ENCODE peak calls at places on chromosomes 12 and 14, in five cellular contexts. One of them, this sample, is unnamed.

GRCh38 chr12:109910969-109911348 is 10.9 kb downstream of the TCHP start:
- DNase-seq in WTC11: peak
- DNase-seq in GM12878: no peak
- DNase-seq in HepG2: peak
- DNase-seq in K562: peak
- DNase-seq in this sample: peak

GRCh38 chr12:103571286-103571685 is 15.8 kb upstream of the STAB2 start:
- DNase-seq in WTC11: peak
- DNase-seq in K562: no peak
- DNase-seq in GM12878: no peak
- DNase-seq in HepG2: peak
- DNase-seq in this sample: no peak

GRCh38 chr12:10749700-10750384 is 26.7 kb upstream of the YBX3 start:
- DNase-seq in K562: peak
- DNase-seq in WTC11: peak
- DNase-seq in HepG2: peak
- DNase-seq in GM12878: peak
- DNase-seq in this sample: peak

GRCh38 chr12:29230800-29231560 is 81.9 kb downstream of the FAR2 start:
- DNase-seq in HepG2: no peak
- DNase-seq in GM12878: no peak
- DNase-seq in K562: no peak
- DNase-seq in WTC11: no peak
- DNase-seq in this sample: no peak

GRCh38 chr12:56032006-56032405 is 9.7 kb upstream of the RPS26 start:
- DNase-seq in HepG2: no peak
- DNase-seq in WTC11: no peak
- DNase-seq in K562: no peak
- DNase-seq in GM12878: no peak
- DNase-seq in this sample: no peak

GRCh38 chr14:43872752-43873655 is 634.1 kb downstream of the FSCB start:
- DNase-seq in HepG2: peak
- DNase-seq in WTC11: no peak
- DNase-seq in K562: no peak
- DNase-seq in GM12878: no peak
- DNase-seq in this sample: no peak

GRCh38 chr14:59632381-59632780 is 55.8 kb upstream of the CCDC175 start:
- DNase-seq in HepG2: peak
- DNase-seq in GM12878: no peak
- DNase-seq in WTC11: peak
- DNase-seq in K562: peak
- DNase-seq in this sample: peak

GRCh38 chr12:124294686-124295315 is at the start of gene RFLNA:
- DNase-seq in GM12878: no peak
- DNase-seq in K562: no peak
- DNase-seq in WTC11: peak
- DNase-seq in HepG2: no peak
- DNase-seq in this sample: no peak

GRCh38 chr12:4918950-4919660 is 9.4 kb downstream of the KCNA1 start:
- DNase-seq in WTC11: no peak
- DNase-seq in GM12878: no peak
- DNase-seq in HepG2: no peak
- DNase-seq in K562: no peak
- DNase-seq in this sample: no peak

GRCh38 chr12:47547077-47547476 is 158.8 kb downstream of the RPAP3 start:
- DNase-seq in HepG2: no peak
- DNase-seq in GM12878: no peak
- DNase-seq in WTC11: no peak
- DNase-seq in K562: peak
- DNase-seq in this sample: peak

DNA sequence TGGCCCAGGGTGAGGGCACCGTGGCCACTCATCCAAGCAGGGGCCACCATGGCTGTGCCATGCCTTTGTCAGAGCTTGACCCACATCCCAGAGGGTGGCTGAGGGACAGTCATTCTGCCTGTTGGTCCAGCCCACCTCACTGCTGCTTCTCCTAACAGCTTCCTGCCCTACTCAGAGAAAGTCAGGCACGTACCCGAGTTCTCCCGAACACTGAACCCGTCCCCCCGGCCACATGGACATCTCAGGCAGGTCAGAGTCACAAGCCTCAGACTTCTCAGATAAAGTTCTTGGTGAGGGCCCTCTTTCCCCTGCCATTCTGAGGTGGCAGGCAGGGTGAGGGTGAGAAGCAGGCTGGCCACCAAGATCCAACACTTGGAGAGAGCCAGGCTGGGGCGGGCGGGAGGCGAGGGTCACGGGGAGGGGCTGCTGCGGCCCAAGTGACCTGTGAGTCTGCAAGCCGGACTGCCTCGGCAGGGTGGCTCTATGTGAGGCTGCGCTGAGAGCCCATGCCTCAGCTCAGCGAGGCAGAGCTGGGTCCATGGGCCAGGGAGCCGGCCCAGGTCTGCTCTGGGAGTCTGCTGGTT is 317.8 kb downstream of the TMEM121 start:
- DNase-seq in GM12878: no peak
- DNase-seq in WTC11: no peak
- DNase-seq in HepG2: no peak
- DNase-seq in K562: no peak
- DNase-seq in this sample: no peak
- TF ChIP-seq ESRRA in GM12878: no peak
- TF ChIP-seq ESRRA in WTC11: no peak
- TF ChIP-seq ESRRA in HepG2: no peak
- TF ChIP-seq ESRRA in K562: no peak
- TF ChIP-seq ESRRA in this sample: no peak

DNA sequence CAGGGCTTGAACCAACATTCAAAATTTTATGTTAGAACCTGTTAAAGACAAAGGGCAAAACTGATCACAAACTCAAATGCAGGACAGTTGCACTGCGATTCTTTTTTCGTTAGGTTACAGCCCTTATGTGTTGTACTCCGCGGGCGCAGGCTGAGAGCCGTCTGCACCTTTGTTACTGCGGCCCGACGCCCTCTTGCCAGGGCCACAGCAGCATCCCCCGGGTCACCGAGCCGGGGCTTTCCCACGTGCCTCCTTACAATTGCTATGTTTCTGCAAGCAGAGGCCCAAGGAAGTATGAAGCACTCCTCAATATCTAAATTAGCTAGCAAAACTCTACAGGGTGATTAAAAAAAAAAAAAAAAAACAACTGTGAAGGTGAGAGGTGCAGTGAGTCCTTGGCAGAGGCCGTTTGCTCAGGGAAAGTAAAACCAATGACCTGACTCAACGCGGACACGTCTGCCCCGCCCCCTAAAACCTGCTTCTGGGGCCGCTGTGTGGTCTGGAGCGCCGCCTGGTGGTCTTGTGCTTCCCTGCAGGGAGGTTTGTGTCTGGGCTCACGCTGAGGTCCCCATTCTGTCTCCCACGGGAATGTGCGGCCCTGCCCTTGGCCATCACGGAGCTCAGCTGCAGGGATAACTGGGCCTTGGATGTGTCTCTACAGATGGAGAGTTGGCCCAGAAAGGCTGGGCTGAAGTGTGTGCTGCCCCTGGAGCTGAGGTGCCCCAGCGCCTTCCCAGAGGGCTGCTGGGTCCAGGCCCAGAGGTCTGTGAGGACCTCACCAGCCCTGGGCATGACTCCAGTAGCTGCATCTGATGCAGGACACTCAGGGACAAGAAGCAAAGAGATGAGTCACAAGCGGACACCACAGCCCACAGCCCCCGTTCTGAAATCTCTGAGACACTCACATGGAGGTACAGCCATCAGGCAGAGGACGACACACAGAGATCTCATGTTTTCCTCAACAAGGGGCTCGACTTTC is 418.5 kb downstream of the TMEM121 start:
- DNase-seq in HepG2: peak
- DNase-seq in WTC11: no peak
- DNase-seq in GM12878: no peak
- DNase-seq in K562: peak
- DNase-seq in this sample: peak
- TF ChIP-seq ESRRA in HepG2: peak
- TF ChIP-seq ESRRA in WTC11: no peak
- TF ChIP-seq ESRRA in GM12878: no peak
- TF ChIP-seq ESRRA in K562: no peak
- TF ChIP-seq ESRRA in this sample: no peak

GRCh38 chr14:104499784-104500496 is 79.6 kb upstream of the C14orf180 start:
- DNase-seq in GM12878: no peak
- DNase-seq in K562: no peak
- DNase-seq in HepG2: no peak
- DNase-seq in WTC11: no peak
- DNase-seq in this sample: no peak
- TF ChIP-seq ESRRA in GM12878: no peak
- TF ChIP-seq ESRRA in K562: no peak
- TF ChIP-seq ESRRA in HepG2: no peak
- TF ChIP-seq ESRRA in WTC11: no peak
- TF ChIP-seq ESRRA in this sample: no peak

DNA sequence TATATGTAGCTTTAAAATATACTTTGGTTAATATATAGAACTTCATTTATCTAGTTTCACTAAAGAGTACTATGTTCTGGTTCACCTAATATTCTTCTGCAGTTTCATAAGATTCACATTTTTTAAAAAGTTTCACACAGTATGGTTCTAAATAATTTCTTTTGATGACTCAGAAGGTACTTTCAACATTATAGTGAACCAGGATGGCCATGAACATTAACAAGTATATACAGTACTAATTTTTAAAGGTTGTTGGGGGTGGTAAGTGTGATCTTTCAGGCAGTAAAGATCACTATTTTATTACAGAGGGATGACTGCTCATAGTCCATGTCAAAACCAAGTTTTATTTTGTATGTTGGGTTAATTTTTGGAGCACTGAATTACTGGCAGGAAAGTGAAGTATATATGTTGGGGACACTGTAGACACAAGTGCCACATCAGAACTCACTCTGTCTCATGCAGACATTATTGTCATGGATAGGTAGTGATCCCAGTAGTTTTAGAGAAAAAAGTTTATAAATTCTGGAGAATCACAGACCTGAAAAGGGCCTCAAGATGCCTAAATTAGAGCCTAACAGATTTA is 60.0 kb downstream of the DCAF5 start:
- DNase-seq in GM12878: no peak
- DNase-seq in HepG2: no peak
- DNase-seq in K562: no peak
- DNase-seq in WTC11: no peak
- DNase-seq in this sample: no peak
- TF ChIP-seq ESRRA in GM12878: no peak
- TF ChIP-seq ESRRA in HepG2: no peak
- TF ChIP-seq ESRRA in K562: no peak
- TF ChIP-seq ESRRA in WTC11: no peak
- TF ChIP-seq ESRRA in this sample: no peak

GRCh38 chr12:59695379-59695778 is 99.5 kb downstream of the SLC16A7 start:
- DNase-seq in HepG2: no peak
- DNase-seq in K562: no peak
- DNase-seq in WTC11: no peak
- DNase-seq in GM12878: no peak
- DNase-seq in this sample: no peak
- TF ChIP-seq ESRRA in HepG2: no peak
- TF ChIP-seq ESRRA in K562: no peak
- TF ChIP-seq ESRRA in WTC11: no peak
- TF ChIP-seq ESRRA in GM12878: no peak
- TF ChIP-seq ESRRA in this sample: no peak

GRCh38 chr12:116125084-116125483 is 152.4 kb downstream of the MED13L start:
- DNase-seq in K562: no peak
- DNase-seq in GM12878: no peak
- DNase-seq in WTC11: no peak
- DNase-seq in HepG2: no peak
- DNase-seq in this sample: no peak

GRCh38 chr12:116123511-116124258 is 153.8 kb downstream of the MED13L start:
- DNase-seq in WTC11: no peak
- DNase-seq in HepG2: no peak
- DNase-seq in K562: peak
- DNase-seq in GM12878: no peak
- DNase-seq in this sample: peak

GRCh38 chr12:116125981-116126566 is 151.4 kb downstream of the MED13L start:
- DNase-seq in WTC11: no peak
- DNase-seq in HepG2: no peak
- DNase-seq in K562: no peak
- DNase-seq in GM12878: no peak
- DNase-seq in this sample: no peak

GRCh38 chr12:116121453-116121871 is 156.0 kb downstream of the MED13L start:
- DNase-seq in K562: no peak
- DNase-seq in WTC11: no peak
- DNase-seq in HepG2: no peak
- DNase-seq in GM12878: no peak
- DNase-seq in this sample: no peak

GRCh38 chr12:116122639-116123038 is 154.9 kb downstream of the MED13L start:
- DNase-seq in K562: no peak
- DNase-seq in WTC11: no peak
- DNase-seq in GM12878: no peak
- DNase-seq in HepG2: no peak
- DNase-seq in this sample: no peak
- TF ChIP-seq ESRRA in K562: no peak
- TF ChIP-seq ESRRA in WTC11: no peak
- TF ChIP-seq ESRRA in GM12878: no peak
- TF ChIP-seq ESRRA in HepG2: no peak
- TF ChIP-seq ESRRA in this sample: no peak

GRCh38 chr12:112685321-112685720 is 106.2 kb upstream of the RPH3A start:
- DNase-seq in HepG2: no peak
- DNase-seq in GM12878: no peak
- DNase-seq in K562: no peak
- DNase-seq in WTC11: no peak
- DNase-seq in this sample: no peak

GRCh38 chr12:112680993-112681392 is 110.6 kb upstream of the RPH3A start:
- DNase-seq in GM12878: no peak
- DNase-seq in K562: no peak
- DNase-seq in HepG2: no peak
- DNase-seq in WTC11: no peak
- DNase-seq in this sample: no peak

GRCh38 chr12:112682586-112682985 is 109.0 kb upstream of the RPH3A start:
- DNase-seq in GM12878: no peak
- DNase-seq in HepG2: no peak
- DNase-seq in K562: no peak
- DNase-seq in WTC11: no peak
- DNase-seq in this sample: no peak

GRCh38 chr12:112686373-112686772 is 105.2 kb upstream of the RPH3A start:
- DNase-seq in HepG2: no peak
- DNase-seq in WTC11: no peak
- DNase-seq in GM12878: no peak
- DNase-seq in K562: no peak
- DNase-seq in this sample: no peak

DNA sequence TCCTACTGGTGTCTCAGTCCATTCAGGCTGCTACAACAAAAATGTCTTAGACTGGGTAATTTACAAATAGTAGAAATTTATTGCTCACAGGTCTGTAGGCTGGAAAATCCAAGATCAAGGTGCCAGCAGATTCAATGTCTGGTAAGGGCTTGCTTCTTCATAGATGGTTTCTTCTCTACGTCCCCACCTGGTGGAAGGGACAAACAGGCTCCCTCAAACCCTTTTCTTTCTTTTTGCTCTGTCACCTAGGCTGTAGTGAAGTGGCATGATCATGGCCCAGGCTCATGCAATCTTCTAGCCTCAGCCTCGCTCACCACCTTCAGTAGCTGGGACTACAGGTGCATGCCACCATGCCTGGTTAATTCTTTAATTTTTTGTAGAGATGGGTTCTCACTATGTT is 106.8 kb upstream of the RPH3A start:
- DNase-seq in K562: peak
- DNase-seq in HepG2: peak
- DNase-seq in GM12878: no peak
- DNase-seq in WTC11: no peak
- DNase-seq in this sample: no peak
- TF ChIP-seq ESRRA in K562: no peak
- TF ChIP-seq ESRRA in HepG2: no peak
- TF ChIP-seq ESRRA in GM12878: no peak
- TF ChIP-seq ESRRA in WTC11: no peak
- TF ChIP-seq ESRRA in this sample: no peak

This sample was measured in A549.